ENCODE peak calls at places on chromosomes 5 and 9, in five cellular contexts. F is cardiac muscle cell, A is kidney, D is IMR-90, W is BE2C. S is an unnamed sample.

GRCh38 chr5:24407486-24407885 is 237.3 kb downstream of the CDH10 start:
- DNase-seq in W (no peak), A (no peak), F (no peak), D (no peak), S (no peak)

GRCh38 chr5:11273180-11273882 is 512.3 kb upstream of the DAP start:
- DNase-seq in F (no peak), A (no peak), W (no peak), D (no peak), S (no peak)

GRCh38 chr9:26535146-26535545 is 357.5 kb downstream of the CAAP1 start:
- DNase-seq in F (no peak), A (no peak), W (no peak), D (no peak), S (no peak)

GRCh38 chr9:69122391-69123141 is 51.5 kb upstream of the TJP2 start:
- DNase-seq in A (no peak), F (peak; percentile 36), D (peak; percentile 84), W (no peak), S (no peak)

GRCh38 chr5:135600971-135601381 is 22.2 kb upstream of the CXCL14 start:
- DNase-seq in A (no peak), W (no peak), D (no peak), F (no peak), S (no peak)

GRCh38 chr5:154386952-154387629 is 58.7 kb upstream of the SAP30L start:
- DNase-seq in W (no peak), D (no peak), F (no peak), A (no peak), S (no peak)

GRCh38 chr9:6413365-6414263 is 615 bp downstream of the UHRF2 start:
- DNase-seq in F (peak; percentile 50), D (no peak), A (peak; percentile 81), W (peak; percentile 36), S (peak; percentile 76)

GRCh38 chr9:8660383-8660782 is 860.8 kb upstream of the DMAC1 start:
- DNase-seq in F (peak; percentile 38), A (no peak), D (no peak), W (no peak), S (no peak)

GRCh38 chr5:61796773-61797172 is 464.7 kb downstream of the ZSWIM6 start:
- DNase-seq in W (no peak), A (no peak), D (no peak), F (no peak), S (no peak)

GRCh38 chr9:17627641-17628040 is 48.8 kb downstream of the SH3GL2 start:
- DNase-seq in D (peak; percentile 67), W (no peak), A (no peak), F (no peak), S (no peak)

GRCh38 chr9:135718616-135719015 is 16.6 kb downstream of the KCNT1 start:
- DNase-seq in F (no peak), A (no peak), D (peak; percentile 7), W (peak; percentile 93), S (peak; percentile 70)

GRCh38 chr5:18965893-18966292 is 1022.1 kb downstream of the CDH18 start:
- DNase-seq in D (no peak), F (no peak), A (no peak), W (no peak), S (no peak)

GRCh38 chr5:8456846-8457186 is 587.9 kb downstream of the MTRR start:
- DNase-seq in D (peak; percentile 3), A (no peak), W (no peak), F (no peak), S (no peak)

GRCh38 chr5:43769576-43770352 is 166.8 kb downstream of the NNT start:
- DNase-seq in W (no peak), D (peak; percentile 91), F (no peak), A (no peak), S (no peak)

GRCh38 chr5:143920772-143921171 is 108.8 kb downstream of the HMHB1 start:
- DNase-seq in W (no peak), F (no peak), A (no peak), D (peak; percentile 75), S (no peak)

GRCh38 chr9:120617637-120617979 is 37.6 kb upstream of the CDK5RAP2 start:
- DNase-seq in F (no peak), D (peak; percentile 18), W (no peak), A (no peak), S (no peak)

GRCh38 chr9:129109504-129109903 is 1.1 kb downstream of the CRAT start:
- DNase-seq in A (peak; percentile 69), F (no peak), W (peak; percentile 46), D (no peak), S (no peak)

GRCh38 chr9:137168907-137169763 is 716 bp downstream of the LRRC26 start:
- DNase-seq in F (peak; percentile 63), A (no peak), W (peak; percentile 80), D (peak; percentile 19), S (no peak)

GRCh38 chr9:110028281-110029075 is 179.5 kb downstream of the C9orf152 start:
- DNase-seq in W (no peak), F (no peak), D (no peak), A (no peak), S (no peak)

GRCh38 chr5:126234563-126235195 is 188.5 kb upstream of the GRAMD2B start:
- DNase-seq in F (peak; percentile 58), D (peak; percentile 6), A (no peak), W (peak; percentile 60), S (no peak)

GRCh38 chr5:94031631-94032030 is 290.2 kb upstream of the POU5F2 start:
- DNase-seq in A (no peak), W (no peak), F (no peak), D (peak; percentile 7), S (no peak)

GRCh38 chr5:118611332-118611945 is 376.9 kb downstream of the DTWD2 start:
- DNase-seq in F (peak; percentile 50), A (no peak), D (peak; percentile 17), W (peak; percentile 33), S (no peak)
- TF ChIP-seq CTCF in F (peak; percentile 72), A (peak; percentile 39), D (peak; percentile 56), W (peak; percentile 84), S (peak; percentile 55)

DNA sequence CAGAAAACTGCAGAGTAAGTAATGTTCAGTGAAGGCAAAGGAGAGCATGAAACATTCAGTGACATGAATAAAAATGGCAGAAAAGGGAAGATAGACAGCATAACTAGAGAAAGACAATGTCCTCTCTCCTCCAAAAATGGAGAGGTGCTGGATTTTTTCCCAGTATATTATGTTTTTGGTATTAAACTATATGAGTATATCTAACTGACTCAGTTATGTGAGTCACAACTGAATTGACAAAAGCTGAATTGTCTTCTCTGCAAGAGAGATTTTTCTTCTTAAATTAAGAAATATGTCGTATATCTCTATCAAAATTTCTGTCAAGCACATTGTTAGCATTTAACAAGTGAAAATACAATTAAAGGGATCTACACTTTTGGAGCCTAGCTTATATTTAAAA is 375.1 kb downstream of the CHSY3 start:
- DNase-seq in W (no peak), F (no peak), A (no peak), D (no peak), S (no peak)
- H3K4me3 ChIP-seq in W (no peak overlapping the region), F (no peak overlapping the region), A (no peak overlapping the region), D (no peak overlapping the region), S (no peak overlapping the region)

GRCh38 chr9:36328798-36329411 is 70.7 kb upstream of the GNE start:
- DNase-seq in F (peak; percentile 75), W (peak; percentile 61), A (no peak), D (peak; percentile 80), S (no peak)
- TF ChIP-seq CTCF in F (peak; percentile 73), W (peak; percentile 73), A (peak; percentile 88), D (peak; percentile 80), S (peak; percentile 88)

DNA sequence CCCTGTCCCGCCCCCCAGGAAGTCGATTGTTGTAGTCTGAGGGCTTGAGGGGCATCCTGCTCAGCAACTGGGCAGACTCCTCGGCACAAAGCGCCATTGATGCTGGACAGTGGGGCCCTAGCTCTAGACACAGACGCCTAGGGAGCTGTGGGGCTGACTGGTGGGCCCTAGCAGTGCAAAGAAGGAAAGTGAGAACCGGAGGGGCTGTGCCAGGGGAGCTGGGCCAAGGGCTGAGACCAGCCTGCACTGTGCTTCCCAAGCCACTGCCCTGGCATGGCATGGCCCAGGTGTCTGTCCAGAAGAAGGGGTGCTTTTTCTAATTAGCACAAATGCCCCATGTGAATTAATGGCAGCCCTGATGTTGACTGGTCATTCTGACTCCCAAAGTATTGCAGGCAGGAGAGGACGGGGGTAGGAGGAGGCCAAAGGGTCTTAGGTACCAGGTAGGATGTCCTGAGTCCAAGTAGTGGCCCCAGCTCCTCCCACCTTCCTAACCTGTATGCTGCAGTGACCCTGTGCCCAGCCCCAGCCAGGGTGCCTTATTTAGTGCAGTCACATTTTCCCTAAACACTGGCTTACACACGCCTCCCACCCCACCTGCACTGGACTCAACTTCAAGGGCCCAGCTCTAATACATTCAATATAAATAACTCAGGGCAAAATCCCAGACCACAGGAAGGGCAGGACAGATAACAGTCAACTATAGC is 15.9 kb downstream of the TCF7 start:
- DNase-seq in D (no peak), F (no peak), W (no peak), A (peak; percentile 49), S (peak; percentile 27)
- H3K4me3 ChIP-seq in D (no peak overlapping the region), F (no peak overlapping the region), W (no peak overlapping the region), A (no peak overlapping the region), S (no peak overlapping the region)

DNA sequence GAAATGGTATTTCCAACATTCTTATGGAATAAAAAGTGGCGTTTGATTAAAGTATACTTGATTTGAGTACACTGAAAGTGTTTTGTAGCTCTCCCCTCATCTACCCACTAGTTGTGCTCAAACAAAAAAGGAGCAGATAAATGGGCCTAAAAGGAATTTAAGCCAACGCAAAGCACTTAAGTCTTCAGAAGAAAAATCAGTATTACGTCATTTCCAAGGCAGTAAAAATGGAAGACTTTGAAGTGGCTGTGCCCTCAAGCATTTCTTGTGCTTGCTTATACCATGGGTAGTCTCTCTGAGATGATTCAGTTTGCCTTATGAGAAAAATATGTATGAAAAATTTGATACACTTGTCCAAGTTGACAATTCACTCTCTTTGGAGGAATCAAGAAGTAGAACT is 279.9 kb upstream of the CD180 start:
- DNase-seq in A (no peak), D (no peak), W (no peak), F (no peak), S (no peak)
- TF ChIP-seq CTCF in A (no peak), D (no peak), W (no peak), F (no peak), S (no peak)

DNA sequence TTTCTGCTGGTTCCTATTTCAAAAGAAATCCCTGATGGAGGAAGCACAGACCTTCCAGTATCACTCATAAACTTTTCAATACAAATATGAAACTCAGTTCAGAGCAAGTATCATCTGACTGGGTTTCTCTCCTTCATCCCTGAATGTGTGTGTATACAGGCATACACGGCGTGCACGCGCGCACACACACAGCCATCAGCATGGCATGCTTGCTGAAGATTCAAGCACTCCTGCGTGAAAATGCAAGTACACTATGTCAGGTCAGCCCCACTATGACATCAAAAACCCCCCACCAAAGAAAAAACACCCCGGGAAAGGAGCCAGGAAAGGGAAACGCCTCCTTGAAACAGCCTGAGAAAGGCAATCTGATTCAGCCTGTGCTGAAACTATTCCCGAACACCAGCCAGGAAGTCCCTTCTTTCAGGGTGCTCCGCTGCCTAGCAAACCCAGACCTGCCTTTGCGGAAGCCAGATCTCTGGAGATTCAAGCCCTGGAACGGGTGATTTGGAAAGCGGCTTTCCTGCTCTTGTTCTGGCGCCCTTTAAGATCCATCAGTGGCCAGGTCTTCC is 843 bp downstream of the KLHL3 start:
- DNase-seq in F (peak; percentile 55), D (peak; percentile 52), W (peak; percentile 57), A (peak; percentile 72), S (peak; percentile 63)
- H3K4me3 ChIP-seq in F (peak overlapping the region; percentile 34), D (peak overlapping the region; percentile 33), W (peak overlapping the region; percentile 62), A (peak overlapping the region; percentile 76), S (peak overlapping the region; percentile 39)

GRCh38 chr9:3848445-3849114 is 322.8 kb upstream of the RFX3 start:
- DNase-seq in A (no peak), D (peak; percentile 34), W (peak; percentile 17), F (peak; percentile 45), S (no peak)
- TF ChIP-seq CTCF in A (peak; percentile 22), D (no peak), W (no peak), F (peak; percentile 20), S (no peak)

GRCh38 chr5:180071418-180072255 is at the start of gene RNF130:
- DNase-seq in F (peak; percentile 96), D (peak; percentile 88), A (peak; percentile 98), W (peak; percentile 94), S (peak; percentile 97)
- H3K4me3 ChIP-seq in F (peak within 1 kb of the TSS; percentile 65), D (peak within 1 kb of the TSS; percentile 93), A (peak within 1 kb of the TSS; percentile 69), W (peak within 1 kb of the TSS; percentile 76), S (peak within 1 kb of the TSS; percentile 92)